ENCODE peak calls at places on chromosomes 16 and 17, in four cellular contexts. Y is H1, A is GM12878, B is SK-N-SH. T is an unnamed sample.

GRCh38 chr16:15829460-15829859 is 27.4 kb downstream of the MYH11 start:
- DNase-seq in Y (no peak), A (no peak), B (no peak), T (no peak)

GRCh38 chr16:4692460-4693295 is 684 bp upstream of the NUDT16L1 start:
- DNase-seq in Y (no peak), B (peak), A (no peak), T (no peak)

GRCh38 chr16:89292443-89293078 is 75.1 kb downstream of the ZNF778 start:
- DNase-seq in A (no peak), Y (no peak), B (no peak), T (peak)

GRCh38 chr16:25148568-25149215 is 37.1 kb downstream of the LCMT1 start:
- DNase-seq in Y (peak), B (peak), A (no peak), T (no peak)

GRCh38 chr16:51490866-51491265 is 339.8 kb upstream of the SALL1 start:
- DNase-seq in A (no peak), Y (no peak), B (no peak), T (no peak)

GRCh38 chr16:58464916-58465731 is 34.8 kb upstream of the NDRG4 start:
- DNase-seq in A (no peak), Y (no peak), B (peak), T (no peak)

GRCh38 chr16:48501516-48502377 is 108.2 kb downstream of the N4BP1 start:
- DNase-seq in B (no peak), A (no peak), Y (no peak), T (no peak)

GRCh38 chr16:6193718-6194117 is 1096.1 kb upstream of the EEF2KMT start:
- DNase-seq in B (no peak), A (no peak), Y (peak), T (peak)

GRCh38 chr16:87086156-87086555 is 231.0 kb downstream of the C16orf95 start:
- DNase-seq in Y (no peak), B (no peak), A (no peak), T (no peak)

GRCh38 chr16:369866-370436 is 387 bp downstream of the MRPL28 start:
- DNase-seq in Y (no peak), A (no peak), B (peak), T (no peak)

GRCh38 chr16:57475711-57476339 is 10.5 kb downstream of the DOK4 start:
- DNase-seq in Y (peak), B (peak), A (no peak), T (peak)

GRCh38 chr16:67966549-67967182 is 1.8 kb downstream of the SLC12A4 start:
- DNase-seq in A (no peak), B (no peak), Y (no peak), T (peak)

GRCh38 chr17:62692721-62693431 is 65.4 kb downstream of the MRC2 start:
- DNase-seq in B (peak), A (no peak), Y (no peak), T (peak)

GRCh38 chr16:86730597-86730996 is 152.2 kb downstream of the FOXL1 start:
- DNase-seq in B (no peak), A (no peak), Y (no peak), T (no peak)

GRCh38 chr17:80045703-80046102 is 9.3 kb downstream of the CCDC40 start:
- DNase-seq in Y (no peak), B (no peak), A (no peak), T (no peak)

GRCh38 chr17:67680445-67681224 is 37.1 kb upstream of the NOL11 start:
- DNase-seq in B (no peak), Y (no peak), A (no peak), T (no peak)

GRCh38 chr17:48600244-48601098 is 4.3 kb downstream of the HOXB6 start:
- DNase-seq in Y (no peak), B (no peak), A (no peak), T (no peak)

GRCh38 chr16:4767872-4768548 is 1.0 kb upstream of the ZNF500 start:
- DNase-seq in A (peak), Y (no peak), B (no peak), T (no peak)

GRCh38 chr16:54591816-54592246 is 305.2 kb upstream of the IRX3 start:
- DNase-seq in B (no peak), A (no peak), Y (peak), T (no peak)

GRCh38 chr17:8914554-8914953 is 47.1 kb upstream of the PIK3R6 start:
- DNase-seq in A (no peak), Y (no peak), B (no peak), T (no peak)

GRCh38 chr17:72408122-72408382 is 287.2 kb downstream of the SOX9 start:
- DNase-seq in A (no peak), B (no peak), Y (no peak), T (no peak)

GRCh38 chr17:72408641-72409040 is 287.8 kb downstream of the SOX9 start:
- DNase-seq in B (no peak), A (no peak), Y (no peak), T (no peak)

GRCh38 chr17:72405662-72406230 is 284.9 kb downstream of the SOX9 start:
- DNase-seq in A (no peak), B (no peak), Y (no peak), T (no peak)

GRCh38 chr17:72406501-72406900 is 285.7 kb downstream of the SOX9 start:
- DNase-seq in A (no peak), Y (no peak), B (no peak), T (no peak)

GRCh38 chr17:72407336-72408121 is 286.7 kb downstream of the SOX9 start:
- DNase-seq in B (peak), Y (no peak), A (no peak), T (no peak)
- TF ChIP-seq TCF12 in B (peak), Y (no peak), A (peak), T (no peak)

GRCh38 chr17:35621768-35622167 is 34.6 kb downstream of the AP2B1 start:
- DNase-seq in A (no peak), Y (no peak), B (no peak), T (no peak)

GRCh38 chr17:35614835-35615234 is 27.7 kb downstream of the AP2B1 start:
- DNase-seq in B (no peak), A (no peak), Y (no peak), T (no peak)

GRCh38 chr17:35618628-35619027 is 31.5 kb downstream of the AP2B1 start:
- DNase-seq in B (no peak), Y (no peak), A (no peak), T (no peak)

GRCh38 chr17:35616506-35616905 is 29.4 kb downstream of the AP2B1 start:
- DNase-seq in A (no peak), B (no peak), Y (no peak), T (no peak)

GRCh38 chr17:35617505-35617904 is 30.4 kb downstream of the AP2B1 start:
- DNase-seq in A (no peak), B (no peak), Y (no peak), T (no peak)
- TF ChIP-seq USF2 in A (no peak), B (no peak), Y (no peak), T (no peak)

DNA sequence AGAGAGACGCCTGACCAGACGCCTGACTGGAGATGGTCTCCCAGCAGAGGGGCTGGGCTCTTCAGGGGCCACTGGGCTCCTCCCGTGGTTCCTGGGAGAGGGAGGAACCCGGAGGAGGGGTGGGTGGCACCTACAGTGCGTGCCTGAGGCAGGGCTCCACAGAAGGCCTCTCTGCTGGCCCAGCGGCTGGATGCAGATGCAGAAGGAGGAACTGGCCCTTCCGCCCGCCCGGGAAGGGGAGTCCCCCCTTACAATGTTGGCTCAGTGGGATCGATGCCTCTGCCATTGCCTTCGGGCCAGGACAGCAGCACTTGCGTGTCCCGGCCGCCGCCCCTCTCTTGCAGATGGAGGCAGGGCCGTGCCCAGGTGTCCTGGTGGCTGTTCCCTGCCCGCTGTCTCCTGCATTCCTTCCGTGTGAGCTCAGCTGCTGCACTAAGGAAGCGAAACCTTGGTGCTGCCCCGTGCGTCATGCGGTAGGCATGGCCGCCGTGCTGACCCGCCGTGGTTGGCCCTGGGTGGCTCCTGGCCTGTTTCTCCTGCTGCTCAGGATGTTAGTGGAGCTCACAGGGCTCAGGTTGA is 15.1 kb downstream of the BAIAP2 start:
- DNase-seq in Y (no peak), A (peak), B (peak), T (no peak)
- TF ChIP-seq TCF12 in Y (no peak), A (peak), B (no peak), T (no peak)

DNA sequence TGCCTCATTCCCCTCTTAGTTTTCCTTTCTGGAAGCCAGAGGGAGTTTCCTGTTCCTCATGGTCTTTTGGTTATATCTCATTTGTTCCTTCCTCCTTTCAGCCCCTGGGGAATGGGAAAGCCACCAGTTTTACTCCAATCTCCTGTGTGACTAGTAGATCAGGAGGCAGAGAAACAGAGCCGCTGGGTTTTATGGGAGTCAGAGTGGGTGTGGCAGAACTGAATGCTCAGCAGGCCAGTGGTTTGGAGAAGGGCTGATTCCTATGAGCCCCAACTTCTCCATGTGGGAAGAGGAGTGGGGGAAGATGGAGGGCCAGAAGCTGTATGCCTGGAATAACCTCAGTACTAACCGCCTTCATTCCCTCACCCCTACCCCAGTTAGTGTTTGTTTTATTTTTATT is 4.1 kb downstream of the DNAH2 start:
- DNase-seq in Y (no peak), B (no peak), A (no peak), T (no peak)
- TF ChIP-seq USF2 in Y (no peak), B (no peak), A (no peak), T (no peak)

GRCh38 chr17:42564815-42565522 is 1.9 kb upstream of the MLX start:
- DNase-seq in B (no peak), A (no peak), Y (no peak), T (peak)

GRCh38 chr17:42562845-42563509 is 1.0 kb downstream of the COASY start:
- DNase-seq in A (no peak), B (no peak), Y (no peak), T (peak)

GRCh38 chr17:42561908-42562844 is at the start of gene COASY:
- DNase-seq in Y (peak), A (peak), B (peak), T (peak)

GRCh38 chr17:42563950-42564349 is 2.0 kb downstream of the COASY start:
- DNase-seq in Y (no peak), A (no peak), B (no peak), T (no peak)

GRCh38 chr17:42563543-42563942 is 1.6 kb downstream of the COASY start:
- DNase-seq in A (no peak), B (no peak), Y (no peak), T (no peak)
- TF ChIP-seq TCF12 in A (no peak), B (no peak), Y (no peak), T (no peak)